ENCODE peak calls at places on chromosomes 4 and X, in four cellular contexts. F, X, W and Q are unnamed samples.
A peak's percentile ranks its signal among the peaks of the same experiment; 100 is the strongest.

GRCh38 chr4:124530464-124531077 is 182.0 kb downstream of the ANKRD50 start:
- DNase-seq in F (no peak), X (no peak), W (no peak), Q (no peak)

GRCh38 chr4:75907956-75908355 is 5.7 kb upstream of the PPEF2 start:
- DNase-seq in F (no peak), X (no peak), W (no peak), Q (no peak)

GRCh38 chrX:148723551-148723950 is 223.1 kb downstream of the AFF2 start:
- DNase-seq in F (no peak), X (no peak), W (no peak), Q (no peak)

GRCh38 chr4:89486042-89486441 is 178.4 kb upstream of the GPRIN3 start:
- DNase-seq in F (peak; percentile 6), X (no peak), W (no peak), Q (peak; percentile 20)

GRCh38 chr4:130591091-130591490 is 1495.1 kb downstream of the C4orf33 start:
- DNase-seq in F (no peak), X (no peak), W (no peak), Q (no peak)

GRCh38 chrX:19795289-19795688 is 92.1 kb downstream of the SH3KBP1 start:
- DNase-seq in F (no peak), X (no peak), W (no peak), Q (no peak)

GRCh38 chrX:40470830-40471429 is 109.8 kb upstream of the ATP6AP2 start:
- DNase-seq in F (no peak), X (no peak), W (no peak), Q (no peak)

GRCh38 chrX:132737743-132738142 is 220.7 kb downstream of the HS6ST2 start:
- DNase-seq in F (no peak), X (peak; percentile 30), W (no peak), Q (no peak)

GRCh38 chr4:47525154-47525819 is 40.2 kb downstream of the ATP10D start:
- DNase-seq in F (no peak), X (no peak), W (no peak), Q (no peak)